ENCODE peak calls at places on chromosomes 5 and 9, in four cellular contexts. K, N, U and X are unnamed samples.

GRCh38 chr9:8337834-8338233 is 538.3 kb upstream of the DMAC1 start:
- DNase-seq in K (peak; percentile 12), N (no peak), U (no peak), X (no peak)

GRCh38 chr5:113380299-113381014 is 54.3 kb downstream of the TSSK1B start:
- DNase-seq in K (no peak), N (no peak), U (peak; percentile 41), X (no peak)

GRCh38 chr9:99296375-99296951 is 74.4 kb downstream of the SEC61B start:
- DNase-seq in K (no peak), N (no peak), U (peak; percentile 33), X (no peak)

GRCh38 chr5:32138839-32139493 is 35.2 kb downstream of the GOLPH3 start:
- DNase-seq in K (peak; percentile 5), N (no peak), U (peak; percentile 18), X (no peak)

GRCh38 chr9:83125671-83126070 is 62.7 kb upstream of the RASEF start:
- DNase-seq in K (no peak), N (no peak), U (no peak), X (no peak)

GRCh38 chr9:99973455-99973854 is 67.0 kb downstream of the STX17 start:
- DNase-seq in K (no peak), N (no peak), U (no peak), X (no peak)

GRCh38 chr9:16058131-16058549 is 505.3 kb downstream of the CCDC171 start:
- DNase-seq in K (no peak), N (peak; percentile 84), U (peak; percentile 37), X (peak; percentile 26)

GRCh38 chr9:85264695-85265094 is 477.1 kb downstream of the AGTPBP1 start:
- DNase-seq in K (no peak), N (no peak), U (no peak), X (no peak)

GRCh38 chr5:68922172-68922987 is 171.4 kb upstream of the SLC30A5 start:
- DNase-seq in K (no peak), N (no peak), U (no peak), X (no peak)

GRCh38 chr5:123036391-123037103 is at the start of gene PPIC:
- DNase-seq in K (peak; percentile 77), N (peak; percentile 83), U (peak; percentile 88), X (peak; percentile 84)

GRCh38 chr5:149937610-149938009 is 7.0 kb downstream of the PDE6A start:
- DNase-seq in K (no peak), N (no peak), U (no peak), X (no peak)

GRCh38 chr5:99032234-99033013 is 103.6 kb upstream of the CHD1 start:
- DNase-seq in K (peak; percentile 74), N (peak; percentile 74), U (peak; percentile 90), X (peak; percentile 38)

GRCh38 chr9:112176410-112177010 is 1.4 kb upstream of the SUSD1 start:
- DNase-seq in K (no peak), N (no peak), U (no peak), X (no peak)

GRCh38 chr5:89213584-89213983 is 330.6 kb upstream of the MEF2C start:
- DNase-seq in K (no peak), N (peak; percentile 77), U (peak; percentile 68), X (no peak)

GRCh38 chr9:18060304-18060934 is 413.5 kb upstream of the ADAMTSL1 start:
- DNase-seq in K (no peak), N (no peak), U (peak; percentile 20), X (no peak)

GRCh38 chr5:126043684-126044083 is 379.5 kb upstream of the GRAMD2B start:
- DNase-seq in K (no peak), N (no peak), U (peak; percentile 23), X (no peak)

GRCh38 chr9:118575341-118576070 is 793.7 kb downstream of the BRINP1 start:
- DNase-seq in K (no peak), N (no peak), U (peak; percentile 3), X (no peak)

GRCh38 chr9:34204011-34204635 is 25.3 kb downstream of the UBAP1 start:
- DNase-seq in K (no peak), N (no peak), U (no peak), X (no peak)

GRCh38 chr5:93532370-93532769 is 48.6 kb downstream of the NR2F1-AS1 start:
- DNase-seq in K (peak; percentile 9), N (peak; percentile 92), U (peak; percentile 98), X (no peak)

GRCh38 chr5:80631277-80632259 is 22.9 kb upstream of the MSH3 start:
- DNase-seq in K (no peak), N (no peak), U (no peak), X (no peak)

GRCh38 chr5:139294372-139295165 is 1.0 kb downstream of the MATR3 start:
- DNase-seq in K (peak; percentile 90), N (peak; percentile 81), U (peak; percentile 88), X (peak; percentile 62)

GRCh38 chr5:38329132-38329715 is 70.9 kb downstream of the EGFLAM start:
- DNase-seq in K (peak; percentile 20), N (peak; percentile 14), U (peak; percentile 23), X (no peak)

GRCh38 chr5:14665110-14665822 is 748 bp downstream of the OTULIN start:
- DNase-seq in K (peak; percentile 50), N (no peak), U (no peak), X (no peak)

GRCh38 chr9:91101598-91102168 is 260.0 kb downstream of the AUH start:
- DNase-seq in K (no peak), N (no peak), U (no peak), X (no peak)

GRCh38 chr9:98688710-98689495 is 19.8 kb downstream of the GABBR2 start:
- DNase-seq in K (no peak), N (no peak), U (no peak), X (no peak)

GRCh38 chr9:90020277-90020871 is 415.6 kb downstream of the GADD45G start:
- DNase-seq in K (no peak), N (no peak), U (no peak), X (no peak)

GRCh38 chr5:83711982-83712601 is 8.6 kb downstream of the HAPLN1 start:
- DNase-seq in K (peak; percentile 56), N (peak; percentile 14), U (peak; percentile 66), X (peak; percentile 43)

DNA sequence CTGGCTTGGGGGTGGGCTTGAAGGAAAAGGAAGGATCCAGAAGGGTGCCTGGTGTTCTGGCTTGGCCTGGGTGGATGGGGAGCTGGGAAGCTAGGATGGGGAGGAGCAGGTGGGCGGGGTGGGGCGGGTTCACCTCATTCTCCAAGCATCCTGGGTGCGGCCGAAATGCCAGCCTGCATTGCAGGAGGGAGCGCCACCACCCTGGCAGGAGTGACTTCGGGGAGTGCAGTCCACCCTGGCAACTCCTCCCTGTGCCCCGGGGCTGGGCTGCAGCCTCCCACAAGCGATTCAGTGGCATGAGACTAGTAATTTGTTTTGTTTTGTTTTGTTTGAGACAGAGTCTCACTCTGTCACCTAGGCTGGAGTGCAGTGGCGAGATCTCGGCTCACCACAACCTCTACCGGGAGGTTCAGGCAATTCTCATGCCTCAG is 5.5 kb downstream of the TTC16 start:
- DNase-seq in K (no peak), N (no peak), U (no peak), X (no peak)
- TF ChIP-seq CTCF in K (no peak), N (no peak), U (no peak), X (no peak)

GRCh38 chr5:132093310-132093709 is 19.7 kb downstream of the CSF2 start:
- DNase-seq in K (no peak), N (no peak), U (no peak), X (no peak)

GRCh38 chr5:132096904-132097303 is 23.3 kb downstream of the CSF2 start:
- DNase-seq in K (no peak), N (no peak), U (no peak), X (no peak)

GRCh38 chr5:132095745-132096084 is 22.1 kb downstream of the CSF2 start:
- DNase-seq in K (no peak), N (no peak), U (no peak), X (no peak)

GRCh38 chr5:132094393-132095076 is 20.9 kb downstream of the CSF2 start:
- DNase-seq in K (no peak), N (peak; percentile 94), U (peak; percentile 78), X (no peak)

GRCh38 chr5:132095077-132095744 is 21.6 kb downstream of the CSF2 start:
- DNase-seq in K (no peak), N (no peak), U (no peak), X (no peak)
- TF ChIP-seq CTCF in K (no peak), N (no peak), U (no peak), X (no peak)

GRCh38 chr5:106451998-106452397 is 1218.7 kb downstream of the EFNA5 start:
- DNase-seq in K (no peak), N (no peak), U (no peak), X (no peak)

GRCh38 chr5:106459541-106459940 is 1211.2 kb downstream of the EFNA5 start:
- DNase-seq in K (no peak), N (no peak), U (peak; percentile 1), X (no peak)

GRCh38 chr5:106454050-106454449 is 1216.7 kb downstream of the EFNA5 start:
- DNase-seq in K (no peak), N (no peak), U (no peak), X (no peak)

DNA sequence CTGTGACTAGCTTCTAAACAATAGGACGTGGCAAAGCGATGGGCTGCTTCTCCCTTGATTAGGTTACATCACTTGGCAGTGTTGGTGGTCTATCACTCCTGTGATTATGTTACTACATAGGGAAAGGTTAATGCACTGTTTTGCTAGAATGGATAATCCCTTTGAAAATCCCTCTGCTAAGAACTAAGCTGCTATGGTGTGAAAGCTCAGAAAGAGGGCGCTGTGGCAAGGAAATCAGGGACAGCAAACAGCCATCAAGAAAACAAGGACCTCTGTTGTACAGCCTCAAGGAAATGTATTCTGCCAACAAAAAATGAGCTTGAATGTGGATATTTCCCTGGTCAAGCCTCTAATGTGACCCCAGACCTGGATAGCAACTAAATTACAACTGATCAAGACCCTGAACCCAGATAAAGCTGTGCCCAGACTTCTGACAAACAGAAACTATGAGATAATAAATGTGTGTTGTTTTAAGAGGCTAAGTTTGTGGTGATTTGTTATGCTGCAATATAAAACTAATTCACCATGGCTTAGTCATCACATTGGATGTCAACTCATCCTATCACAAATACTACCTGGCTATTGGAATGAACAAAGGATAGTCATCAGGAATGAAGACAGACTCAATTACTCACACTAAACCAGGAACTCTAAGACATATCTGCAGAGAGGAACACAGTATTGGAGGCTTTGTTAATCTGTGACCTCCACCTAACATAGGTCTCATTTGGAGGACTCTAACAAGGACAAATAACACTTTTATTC is 1215.9 kb downstream of the EFNA5 start:
- DNase-seq in K (peak; percentile 76), N (peak; percentile 21), U (peak; percentile 55), X (peak; percentile 39)
- TF ChIP-seq CTCF in K (peak; percentile 79), N (peak; percentile 8), U (peak; percentile 55), X (peak; percentile 58)

GRCh38 chr9:71729816-71730526 is 38.3 kb downstream of the CEMIP2 start:
- DNase-seq in K (no peak), N (no peak), U (no peak), X (no peak)
- TF ChIP-seq CTCF in K (no peak), N (no peak), U (no peak), X (no peak)

DNA sequence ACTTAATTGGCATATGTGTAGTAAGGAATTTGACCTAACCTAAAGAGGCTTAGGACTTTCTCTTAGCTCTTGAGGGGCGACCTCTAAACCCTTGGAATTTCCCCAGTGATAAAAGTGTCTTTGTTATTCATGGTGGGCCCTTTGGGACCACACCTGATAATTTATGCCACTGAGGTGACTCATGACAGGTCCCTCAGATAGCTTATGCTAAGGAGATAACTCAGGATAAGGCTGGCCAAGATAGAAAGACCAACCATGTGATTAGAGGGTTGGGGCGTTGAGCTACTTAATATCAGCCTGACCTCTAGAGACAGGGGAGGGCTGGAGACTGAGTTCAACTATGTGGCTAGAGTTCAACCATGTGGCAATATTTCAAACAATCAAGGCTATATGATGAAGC is 218.1 kb downstream of the AP3B1 start:
- DNase-seq in K (no peak), N (no peak), U (no peak), X (no peak)
- TF ChIP-seq CTCF in K (no peak), N (no peak), U (no peak), X (no peak)

GRCh38 chr5:33300209-33300742 is 140.5 kb upstream of the TARS1 start:
- DNase-seq in K (no peak), N (no peak), U (no peak), X (no peak)
- TF ChIP-seq CTCF in K (no peak), N (no peak), U (no peak), X (no peak)

GRCh38 chr9:93702261-93702660 is 125.9 kb downstream of the PHF2 start:
- DNase-seq in K (no peak), N (no peak), U (no peak), X (no peak)
- TF ChIP-seq CTCF in K (no peak), N (no peak), U (no peak), X (no peak)